ENCODE peak calls at places on chromosome 5, in four cellular contexts. D, A, E and O are unnamed samples.

GRCh38 chr5:161409471-161409870 is 137.1 kb downstream of the GABRB2 start:
- DNase-seq in D (no peak), A (no peak), E (no peak), O (no peak)

GRCh38 chr5:73612799-73613198 is 13.2 kb upstream of the ARHGEF28 start:
- DNase-seq in D (no peak), A (peak; percentile 80), E (no peak), O (no peak)

GRCh38 chr5:178625679-178626483 is 969 bp downstream of the CLK4 start:
- DNase-seq in D (no peak), A (no peak), E (no peak), O (no peak)

GRCh38 chr5:89535421-89535820 is 652.4 kb upstream of the MEF2C start:
- DNase-seq in D (no peak), A (no peak), E (no peak), O (no peak)

GRCh38 chr5:9015250-9015936 is 530.5 kb downstream of the SEMA5A start:
- DNase-seq in D (no peak), A (no peak), E (no peak), O (no peak)

GRCh38 chr5:362978-363765 is 41.7 kb downstream of the AHRR start:
- DNase-seq in D (no peak), A (no peak), E (no peak), O (peak; percentile 32)

GRCh38 chr5:67699560-67699959 is 503.0 kb upstream of the CD180 start:
- DNase-seq in D (no peak), A (no peak), E (no peak), O (no peak)

GRCh38 chr5:139245637-139246335 is 47.6 kb upstream of the SIL1 start:
- DNase-seq in D (no peak), A (no peak), E (no peak), O (no peak)

GRCh38 chr5:179871506-179871905 is 12.9 kb upstream of the MRNIP start:
- DNase-seq in D (no peak), A (no peak), E (no peak), O (no peak)

GRCh38 chr5:112642885-112643284 is 94.8 kb upstream of the APC start:
- DNase-seq in D (no peak), A (no peak), E (no peak), O (no peak)

GRCh38 chr5:93299596-93300308 is 281.3 kb downstream of the NR2F1-AS1 start:
- DNase-seq in D (peak; percentile 44), A (no peak), E (peak; percentile 95), O (no peak)

GRCh38 chr5:43400082-43400481 is 12.1 kb downstream of the CCL28 start:
- DNase-seq in D (no peak), A (no peak), E (no peak), O (no peak)

DNA sequence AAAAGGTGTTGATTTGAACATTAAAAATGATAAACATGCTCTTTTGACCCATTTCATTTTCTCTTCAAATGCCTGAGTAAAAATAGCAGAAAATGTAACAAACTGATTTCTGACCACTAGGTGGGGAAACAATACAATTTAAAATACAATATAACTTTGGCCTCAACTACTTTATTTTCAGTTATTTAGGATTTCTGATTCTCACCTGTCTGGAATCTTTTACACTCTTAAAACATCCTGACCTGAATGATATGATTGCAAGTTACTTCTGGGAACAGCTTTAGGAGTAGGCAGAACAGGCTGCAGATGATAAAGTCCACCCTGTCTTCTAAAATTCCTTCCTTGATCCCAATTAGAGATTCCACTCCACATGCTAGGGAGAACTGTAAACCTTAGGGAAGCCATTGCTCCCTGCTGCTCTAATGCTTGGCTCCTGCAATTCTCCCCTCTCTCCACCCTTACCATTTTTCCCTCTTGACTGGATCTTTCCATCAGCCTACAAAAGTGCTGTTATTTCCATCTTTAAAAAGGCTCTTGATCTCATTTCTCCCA is 70.3 kb downstream of the FYB1 start:
- DNase-seq in D (no peak), A (no peak), E (no peak), O (no peak)
- TF ChIP-seq CTCF in D (no peak), A (peak; percentile 76), E (peak; percentile 41), O (peak; percentile 68)

GRCh38 chr5:53201746-53202145 is 92.2 kb upstream of the MOCS2 start:
- DNase-seq in D (no peak), A (no peak), E (no peak), O (no peak)
- TF ChIP-seq CTCF in D (peak; percentile 26), A (peak; percentile 24), E (peak; percentile 27), O (peak; percentile 37)

GRCh38 chr5:151923865-151924264 is 786 bp downstream of the GLRA1 start:
- DNase-seq in D (peak; percentile 59), A (no peak), E (peak; percentile 68), O (no peak)
- TF ChIP-seq CTCF in D (peak; percentile 52), A (peak; percentile 33), E (peak; percentile 63), O (peak; percentile 65)

DNA sequence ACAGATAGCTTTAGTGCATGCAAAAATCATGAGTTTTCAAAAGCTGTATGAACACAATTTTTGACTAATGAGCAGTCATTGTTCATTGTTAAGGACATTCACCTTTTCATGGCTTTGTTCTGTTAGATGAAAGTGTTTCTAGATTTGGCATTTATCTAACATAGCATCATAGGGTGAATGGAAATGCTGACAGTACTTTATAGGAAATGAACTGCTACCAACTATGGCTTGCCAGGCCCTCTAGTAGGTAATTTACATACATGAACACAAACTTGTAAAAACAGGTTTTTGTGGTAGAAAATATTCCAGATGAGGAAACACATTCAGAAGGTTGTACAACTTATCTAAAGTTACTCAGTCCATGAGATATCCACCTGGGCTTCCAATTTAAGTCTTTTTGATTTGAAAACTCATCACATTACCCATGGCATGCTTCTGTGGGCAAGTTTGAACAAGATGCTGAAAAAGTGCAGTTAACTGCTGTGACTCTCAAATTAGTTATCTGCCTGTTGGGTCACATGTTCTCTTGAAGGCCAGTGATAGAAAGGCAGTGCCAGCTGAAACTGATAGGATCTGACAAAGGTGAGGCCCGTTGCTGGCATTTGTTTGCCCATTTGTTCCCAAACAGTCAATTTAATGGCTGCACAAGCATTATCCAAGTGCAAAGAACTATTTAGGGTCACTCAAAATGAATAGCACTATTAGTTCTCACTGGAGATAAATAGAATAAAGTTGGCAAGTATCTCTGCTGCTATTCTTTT is 399.1 kb downstream of the MAN2A1 start:
- DNase-seq in D (no peak), A (no peak), E (no peak), O (no peak)
- TF ChIP-seq CTCF in D (no peak), A (no peak), E (no peak), O (no peak)

GRCh38 chr5:141208478-141208877 is at the start of gene PCDHB12:
- DNase-seq in D (peak; percentile 54), A (no peak), E (peak; percentile 22), O (no peak)
- TF ChIP-seq CTCF in D (peak; percentile 27), A (peak; percentile 52), E (peak; percentile 47), O (peak; percentile 45)

DNA sequence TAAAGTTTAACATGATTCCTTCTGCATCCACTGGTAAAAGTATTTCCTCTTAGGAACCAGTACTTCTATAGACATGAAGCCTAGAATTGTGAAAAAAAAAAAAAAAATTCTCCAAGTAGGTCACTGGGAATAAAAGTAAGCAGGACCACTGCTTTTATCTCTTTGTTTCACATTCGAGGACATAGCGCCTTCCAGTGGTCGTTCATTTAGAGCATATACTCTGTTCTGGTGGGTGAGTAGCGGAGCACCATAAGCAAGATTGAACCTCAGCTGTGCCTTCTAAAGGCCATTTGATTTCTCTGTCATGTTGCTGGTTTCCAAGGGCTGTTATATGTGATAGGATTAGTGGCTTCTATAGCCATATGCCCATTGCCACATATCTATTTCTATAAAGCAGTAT is 393.1 kb downstream of the TMEM232 start:
- DNase-seq in D (peak; percentile 41), A (no peak), E (peak; percentile 78), O (no peak)
- TF ChIP-seq CTCF in D (peak; percentile 23), A (no peak), E (peak; percentile 80), O (peak; percentile 54)

GRCh38 chr5:119255571-119256356 is 100.1 kb upstream of the TNFAIP8 start:
- DNase-seq in D (peak; percentile 67), A (peak; percentile 67), E (no peak), O (no peak)
- TF ChIP-seq CTCF in D (no peak), A (peak; percentile 29), E (peak; percentile 29), O (no peak)